ENCODE peak calls at places on chromosomes 6 and 20, in seven cellular contexts. D is heart right ventricle, X is tibial artery, K is fibroblast of lung, Y is foreskin keratinocyte, N is A673, B is transverse colon. E is an unnamed sample. For H3K4me1, the result is how much of the 10 kb centered on the place peaks cover.

GRCh38 chr6:106477790-106478189 is 117.3 kb downstream of the CRYBG1 start:
- DNase-seq in D (no peak), X (no peak), K (no peak), Y (no peak), N (peak), B (no peak), E (no peak)

GRCh38 chr6:78436335-78436734 is 431.0 kb upstream of the IRAK1BP1 start:
- DNase-seq in D (no peak), X (no peak), K (peak), Y (peak), N (peak), B (no peak), E (no peak)

GRCh38 chr6:162119349-162119748 is 608.2 kb downstream of the PRKN start:
- DNase-seq in D (peak), X (no peak), K (peak), Y (peak), N (no peak), B (peak), E (no peak)

GRCh38 chr20:59992531-59992930 is 34.3 kb downstream of the CDH26 start:
- DNase-seq in D (no peak), X (no peak), K (peak), Y (no peak), N (peak), B (no peak), E (no peak)

GRCh38 chr6:156833755-156834154 is 56.6 kb downstream of the ARID1B start:
- DNase-seq in D (no peak), X (no peak), K (no peak), Y (no peak), N (no peak), B (no peak), E (no peak)

GRCh38 chr6:163151212-163151611 is 263.3 kb upstream of the QKI start:
- DNase-seq in D (no peak), X (no peak), K (no peak), Y (no peak), N (no peak), B (no peak), E (no peak)

GRCh38 chr6:104855507-104855906 is 4.2 kb downstream of the HACE1 start:
- DNase-seq in D (no peak), X (no peak), K (peak), Y (peak), N (peak), B (no peak), E (no peak)

GRCh38 chr6:15754035-15754705 is 91.3 kb upstream of the DTNBP1 start:
- DNase-seq in D (no peak), X (no peak), K (peak), Y (peak), N (peak), B (no peak), E (no peak)

GRCh38 chr6:39287601-39288000 is 26.6 kb downstream of the KCNK17 start:
- DNase-seq in D (no peak), X (no peak), K (no peak), Y (no peak), N (no peak), B (no peak), E (no peak)

GRCh38 chr6:169160091-169160854 is 93.4 kb downstream of the THBS2 start:
- DNase-seq in D (no peak), X (peak), K (no peak), Y (no peak), N (no peak), B (no peak), E (no peak)

GRCh38 chr6:154614101-154614500 is 103.6 kb upstream of the CNKSR3 start:
- DNase-seq in D (no peak), X (no peak), K (no peak), Y (no peak), N (no peak), B (no peak), E (no peak)

GRCh38 chr6:149929422-149929821 is 6.5 kb upstream of the RAET1G start:
- DNase-seq in D (no peak), X (no peak), K (no peak), Y (no peak), N (peak), B (no peak), E (no peak)

GRCh38 chr20:44072381-44072780 is 114.6 kb downstream of the JPH2 start:
- DNase-seq in D (no peak), X (no peak), K (no peak), Y (no peak), N (no peak), B (no peak), E (peak)

GRCh38 chr20:41261260-41261659 is 56.3 kb downstream of the ZHX3 start:
- DNase-seq in D (no peak), X (no peak), K (no peak), Y (no peak), N (no peak), B (no peak), E (no peak)

GRCh38 chr6:144266091-144266649 is 19.0 kb upstream of the UTRN start:
- DNase-seq in D (peak), X (peak), K (peak), Y (peak), N (peak), B (peak), E (peak)

GRCh38 chr6:71387179-71387578 is 98.6 kb downstream of the OGFRL1 start:
- DNase-seq in D (no peak), X (no peak), K (peak), Y (no peak), N (no peak), B (no peak), E (no peak)

GRCh38 chr20:40265872-40266533 is 423.0 kb downstream of the MAFB start:
- DNase-seq in D (peak), X (no peak), K (peak), Y (peak), N (peak), B (peak), E (no peak)

GRCh38 chr20:4516851-4517250 is 204.9 kb upstream of the PRND start:
- DNase-seq in D (no peak), X (no peak), K (no peak), Y (no peak), N (no peak), B (no peak), E (no peak)

GRCh38 chr6:36781669-36782068 is 57.6 kb downstream of the CPNE5 start:
- DNase-seq in D (no peak), X (no peak), K (no peak), Y (no peak), N (no peak), B (no peak), E (no peak)

GRCh38 chr20:35620818-35621559 is 5.4 kb downstream of the SPAG4 start:
- DNase-seq in D (no peak), X (no peak), K (no peak), Y (no peak), N (no peak), B (no peak), E (no peak)

GRCh38 chr6:26613717-26614683 is 17.2 kb downstream of the ABT1 start:
- DNase-seq in D (no peak), X (no peak), K (no peak), Y (peak), N (no peak), B (no peak), E (no peak)

GRCh38 chr20:44273231-44274215 is 26.4 kb downstream of the GDAP1L1 start:
- DNase-seq in D (no peak), X (no peak), K (no peak), Y (no peak), N (no peak), B (no peak), E (no peak)

GRCh38 chr20:7665311-7665863 is 274.9 kb downstream of the HAO1 start:
- DNase-seq in D (no peak), X (no peak), K (no peak), Y (no peak), N (peak), B (no peak), E (no peak)

GRCh38 chr6:149318581-149319286 is 1.2 kb downstream of the TAB2 start:
- DNase-seq in D (no peak), X (no peak), K (no peak), Y (no peak), N (peak), B (peak), E (no peak)

GRCh38 chr6:47680056-47680455 is 18.3 kb upstream of the ADGRF4 start:
- DNase-seq in D (no peak), X (no peak), K (no peak), Y (peak), N (no peak), B (no peak), E (no peak)

GRCh38 chr6:44223471-44224153 is at the start of gene SLC29A1:
- DNase-seq in D (peak), X (peak), K (peak), Y (no peak), N (peak), B (peak), E (no peak)

GRCh38 chr6:106025655-106026054 is 60.5 kb upstream of the PRDM1 start:
- DNase-seq in D (no peak), X (no peak), K (peak), Y (no peak), N (no peak), B (no peak), E (no peak)

GRCh38 chr6:116667620-116668019 is 946 bp downstream of the ZUP1 start:
- DNase-seq in D (no peak), X (no peak), K (no peak), Y (no peak), N (no peak), B (no peak), E (no peak)

GRCh38 chr6:43223175-43223574 is 6.1 kb downstream of the DNPH1 start:
- DNase-seq in D (no peak), X (peak), K (no peak), Y (no peak), N (no peak), B (no peak), E (no peak)

GRCh38 chr6:117956386-117956785 is 49.3 kb downstream of the SLC35F1 start:
- DNase-seq in D (no peak), X (no peak), K (no peak), Y (no peak), N (no peak), B (no peak), E (no peak)

GRCh38 chr6:111837641-111838500 is 35.4 kb downstream of the FYN start:
- DNase-seq in D (no peak), X (no peak), K (no peak), Y (no peak), N (no peak), B (no peak), E (no peak)

GRCh38 chr6:104995989-104996617 is 39.2 kb downstream of the LIN28B start:
- DNase-seq in D (no peak), X (no peak), K (peak), Y (peak), N (peak), B (no peak), E (no peak)

GRCh38 chr6:3314176-3314575 is 55.4 kb downstream of the PSMG4 start:
- DNase-seq in D (no peak), X (peak), K (no peak), Y (no peak), N (no peak), B (no peak), E (no peak)

GRCh38 chr6:152301021-152301805 is 335.9 kb downstream of the SYNE1 start:
- DNase-seq in D (no peak), X (no peak), K (peak), Y (no peak), N (no peak), B (no peak), E (no peak)

GRCh38 chr6:144055121-144055931 is 40.0 kb downstream of the SF3B5 start:
- DNase-seq in D (no peak), X (no peak), K (no peak), Y (no peak), N (no peak), B (no peak), E (no peak)

GRCh38 chr6:101080597-101080996 is 199.5 kb upstream of the ASCC3 start:
- DNase-seq in D (no peak), X (no peak), K (peak), Y (peak), N (peak), B (no peak), E (no peak)

GRCh38 chr6:41200296-41200900 is 551 bp downstream of the TREML2 start:
- DNase-seq in D (no peak), X (no peak), K (peak), Y (peak), N (peak), B (peak), E (peak)
- H3K4me1 ChIP-seq in D (under half), X (under half), K (under half), Y (under half), N (under half), B (under half), E (under half)

GRCh38 chr6:63598251-63599036 is 26.2 kb downstream of the LOC128125822 start:
- DNase-seq in D (peak), X (peak), K (peak), Y (peak), N (peak), B (peak), E (no peak)
- TF ChIP-seq CTCF in D (peak), X (peak), K (peak), Y (peak), N (peak), B (peak), E (peak)

DNA sequence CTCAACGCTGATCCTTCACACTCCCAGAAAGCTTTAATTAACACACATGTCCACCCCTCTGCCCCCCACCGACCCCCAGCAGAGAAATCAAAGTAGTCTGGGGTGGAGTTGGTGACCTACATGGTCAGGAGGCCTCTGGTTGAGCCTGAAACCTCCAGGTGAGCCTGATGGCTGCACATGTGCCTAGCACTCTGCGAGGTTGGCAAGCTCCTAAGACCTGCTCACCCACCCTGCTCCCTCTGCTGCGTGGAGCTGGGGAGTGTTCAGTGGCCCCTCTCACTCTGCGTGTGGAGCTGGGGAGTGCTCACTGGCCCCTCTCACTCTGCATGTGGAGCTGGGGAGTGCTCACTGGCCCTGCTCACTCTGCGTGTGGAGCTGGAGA is 7.9 kb upstream of the YTHDF1 start:
- DNase-seq in D (no peak), X (no peak), K (no peak), Y (no peak), N (no peak), B (no peak), E (no peak)
- H3K27ac ChIP-seq in D (no peak), X (no peak), K (no peak), Y (no peak), N (no peak), B (no peak), E (no peak)

GRCh38 chr6:10314163-10314955 is 100.5 kb downstream of the TFAP2A start:
- DNase-seq in D (no peak), X (no peak), K (no peak), Y (no peak), N (no peak), B (no peak), E (no peak)

GRCh38 chr6:10315631-10316145 is 99.2 kb downstream of the TFAP2A start:
- DNase-seq in D (no peak), X (no peak), K (no peak), Y (no peak), N (no peak), B (no peak), E (no peak)

GRCh38 chr6:10316327-10316726 is 98.5 kb downstream of the TFAP2A start:
- DNase-seq in D (no peak), X (no peak), K (peak), Y (peak), N (no peak), B (peak), E (no peak)

GRCh38 chr6:10313799-10314162 is 101.1 kb downstream of the TFAP2A start:
- DNase-seq in D (no peak), X (no peak), K (no peak), Y (no peak), N (no peak), B (no peak), E (no peak)

DNA sequence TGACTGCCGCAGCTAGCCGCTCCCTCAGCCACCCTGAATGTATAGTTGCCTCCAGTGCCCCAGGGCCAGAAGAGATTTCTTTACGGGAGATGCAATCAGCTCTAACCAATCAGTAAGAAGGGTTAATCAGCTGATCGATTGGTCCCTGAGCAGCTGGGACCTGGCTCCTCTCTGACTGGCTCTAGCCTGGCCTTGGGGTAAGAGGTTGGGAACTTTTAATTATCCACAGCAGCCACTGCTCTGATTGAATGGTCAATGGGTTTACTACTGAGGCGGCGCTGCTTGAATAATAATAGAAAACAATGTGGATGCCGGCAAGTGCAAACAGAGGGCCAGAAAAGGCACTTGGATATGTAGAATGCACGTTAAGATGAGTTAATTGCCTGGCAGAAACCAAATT is 99.8 kb downstream of the TFAP2A start:
- DNase-seq in D (no peak), X (no peak), K (no peak), Y (no peak), N (no peak), B (no peak), E (no peak)
- H3K4me1 ChIP-seq in D (under half), X (under half), K (under half), Y (under half), N (under half), B (under half), E (under half)

GRCh38 chr20:63955846-63956663 is at the start of gene UCKL1:
- DNase-seq in D (peak), X (peak), K (peak), Y (peak), N (peak), B (peak), E (peak)
- TF ChIP-seq CTCF in D (peak), X (no peak), K (no peak), Y (no peak), N (peak), B (no peak), E (peak)

DNA sequence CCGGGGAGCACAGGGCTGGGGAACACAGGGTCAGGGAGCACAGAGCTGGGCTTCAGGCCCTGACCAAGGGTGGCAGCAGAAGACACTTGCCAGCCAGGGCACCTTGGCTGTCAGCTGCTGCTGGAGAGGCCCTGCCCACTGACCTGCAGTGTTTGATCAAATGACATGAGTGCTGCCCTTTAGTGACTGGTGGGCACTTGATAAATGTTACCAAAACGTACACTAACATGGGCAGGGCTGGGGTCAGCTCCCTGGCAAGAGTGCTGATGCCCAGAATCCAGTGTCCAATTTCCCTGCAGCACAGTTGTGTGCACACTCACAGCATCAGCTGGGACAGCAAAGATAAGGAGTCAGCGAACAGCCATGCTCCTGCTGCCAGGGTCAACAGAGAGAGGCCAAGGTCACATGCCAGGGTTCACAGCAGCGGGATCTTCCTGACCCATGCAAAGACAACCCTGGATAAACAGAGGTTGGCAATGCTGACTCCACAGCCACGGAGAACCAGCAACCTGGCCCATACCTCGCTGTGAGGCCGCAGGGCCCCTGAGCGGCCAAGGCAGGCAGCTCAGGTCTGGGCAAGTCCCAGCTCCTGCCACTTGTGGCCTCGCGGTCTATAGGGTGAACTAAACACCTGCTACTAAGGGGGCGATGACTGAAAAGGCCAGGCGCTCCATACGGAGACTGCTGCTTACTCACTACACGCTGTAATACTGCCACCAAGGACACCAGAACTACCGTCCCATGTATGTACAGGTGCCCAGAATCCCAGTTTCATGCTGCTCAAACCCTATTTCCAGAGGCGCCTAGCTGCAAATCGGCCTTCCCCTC is 46.3 kb downstream of the NINL start:
- DNase-seq in D (no peak), X (no peak), K (no peak), Y (no peak), N (no peak), B (no peak), E (no peak)
- H3K27ac ChIP-seq in D (peak), X (no peak), K (no peak), Y (no peak), N (no peak), B (peak), E (peak)

GRCh38 chr20:1887756-1888155 is 7.5 kb upstream of the SIRPA start:
- DNase-seq in D (no peak), X (no peak), K (no peak), Y (no peak), N (no peak), B (no peak), E (no peak)

GRCh38 chr20:1885940-1886693 is 9.1 kb upstream of the SIRPA start:
- DNase-seq in D (no peak), X (no peak), K (no peak), Y (no peak), N (no peak), B (no peak), E (no peak)

GRCh38 chr20:1885254-1885653 is 10.0 kb upstream of the SIRPA start:
- DNase-seq in D (no peak), X (no peak), K (no peak), Y (no peak), N (no peak), B (no peak), E (no peak)

GRCh38 chr20:1888796-1889463 is 6.3 kb upstream of the SIRPA start:
- DNase-seq in D (no peak), X (no peak), K (peak), Y (peak), N (peak), B (no peak), E (no peak)

DNA sequence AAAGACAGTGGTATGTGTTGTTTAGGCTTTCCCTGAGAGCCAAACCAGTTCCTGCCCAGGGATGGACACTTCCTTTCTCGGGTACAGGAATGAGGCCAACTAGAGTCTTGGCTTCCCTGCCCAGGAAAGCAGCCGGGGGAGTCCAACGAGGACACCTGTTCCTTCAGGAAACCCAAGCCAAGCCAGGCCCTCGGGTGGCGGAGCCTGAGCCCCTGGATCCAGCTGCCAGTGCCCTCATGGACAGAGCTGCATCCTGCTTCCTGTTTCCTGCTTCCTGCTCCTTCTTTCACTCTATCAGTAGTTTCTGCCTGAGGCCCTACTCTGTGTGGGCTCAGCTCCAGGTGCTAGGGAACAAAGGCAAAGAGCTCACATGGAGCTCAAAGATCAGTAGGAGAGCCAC is 7.9 kb upstream of the SIRPA start:
- DNase-seq in D (no peak), X (no peak), K (no peak), Y (no peak), N (no peak), B (no peak), E (no peak)
- H3K4me1 ChIP-seq in D (under half), X (under half), K (under half), Y (under half), N (half or more), B (under half), E (under half)